ENCODE peak calls at places on chromosomes 6 and 20, in eight cellular contexts. One of them, this sample, is unnamed.

GRCh38 chr6:149884215-149884614 is 13.7 kb downstream of the RAET1E start:
- DNase-seq in substantia nigra: no peak
- DNase-seq in activated CD4-positive, alpha-beta T cell treated with anti-CD3 and anti-CD28 coated beads, Interleukin-2, amount 50 U/mL, for 48 hours: no peak
- DNase-seq in cardiac muscle cell: no peak
- DNase-seq in GM10248: no peak
- DNase-seq in OCI-LY7: no peak
- DNase-seq in activated naive CD8-positive, alpha-beta T cell treated with anti-CD3 and anti-CD28 coated beads, Interleukin-2, amount 50 U/mL, for 16 hours: no peak
- DNase-seq in choroid plexus epithelial cell: peak; percentile 65
- DNase-seq in this sample: no peak

GRCh38 chr6:31722173-31722572 is 627 bp upstream of the LY6G6C start:
- DNase-seq in substantia nigra: no peak
- DNase-seq in activated CD4-positive, alpha-beta T cell treated with anti-CD3 and anti-CD28 coated beads, Interleukin-2, amount 50 U/mL, for 48 hours: no peak
- DNase-seq in cardiac muscle cell: no peak
- DNase-seq in GM10248: no peak
- DNase-seq in OCI-LY7: no peak
- DNase-seq in activated naive CD8-positive, alpha-beta T cell treated with anti-CD3 and anti-CD28 coated beads, Interleukin-2, amount 50 U/mL, for 16 hours: no peak
- DNase-seq in choroid plexus epithelial cell: no peak
- DNase-seq in this sample: no peak

GRCh38 chr6:1903780-1904493 is 294.2 kb downstream of the FOXC1 start:
- DNase-seq in substantia nigra: no peak
- DNase-seq in activated CD4-positive, alpha-beta T cell treated with anti-CD3 and anti-CD28 coated beads, Interleukin-2, amount 50 U/mL, for 48 hours: no peak
- DNase-seq in cardiac muscle cell: no peak
- DNase-seq in GM10248: no peak
- DNase-seq in OCI-LY7: no peak
- DNase-seq in activated naive CD8-positive, alpha-beta T cell treated with anti-CD3 and anti-CD28 coated beads, Interleukin-2, amount 50 U/mL, for 16 hours: no peak
- DNase-seq in choroid plexus epithelial cell: no peak
- DNase-seq in this sample: no peak

GRCh38 chr6:32271427-32271826 is 47.6 kb upstream of the NOTCH4 start:
- DNase-seq in substantia nigra: no peak
- DNase-seq in activated CD4-positive, alpha-beta T cell treated with anti-CD3 and anti-CD28 coated beads, Interleukin-2, amount 50 U/mL, for 48 hours: no peak
- DNase-seq in cardiac muscle cell: no peak
- DNase-seq in GM10248: no peak
- DNase-seq in OCI-LY7: peak; percentile 94
- DNase-seq in activated naive CD8-positive, alpha-beta T cell treated with anti-CD3 and anti-CD28 coated beads, Interleukin-2, amount 50 U/mL, for 16 hours: no peak
- DNase-seq in choroid plexus epithelial cell: no peak
- DNase-seq in this sample: no peak

GRCh38 chr6:77133031-77133430 is 330.3 kb downstream of the HTR1B start:
- DNase-seq in substantia nigra: no peak
- DNase-seq in activated CD4-positive, alpha-beta T cell treated with anti-CD3 and anti-CD28 coated beads, Interleukin-2, amount 50 U/mL, for 48 hours: no peak
- DNase-seq in cardiac muscle cell: no peak
- DNase-seq in GM10248: no peak
- DNase-seq in OCI-LY7: no peak
- DNase-seq in activated naive CD8-positive, alpha-beta T cell treated with anti-CD3 and anti-CD28 coated beads, Interleukin-2, amount 50 U/mL, for 16 hours: no peak
- DNase-seq in choroid plexus epithelial cell: no peak
- DNase-seq in this sample: no peak

GRCh38 chr20:38893056-38893455 is 33.2 kb upstream of the FAM83D start:
- DNase-seq in substantia nigra: no peak
- DNase-seq in activated CD4-positive, alpha-beta T cell treated with anti-CD3 and anti-CD28 coated beads, Interleukin-2, amount 50 U/mL, for 48 hours: no peak
- DNase-seq in cardiac muscle cell: no peak
- DNase-seq in GM10248: no peak
- DNase-seq in OCI-LY7: peak; percentile 51
- DNase-seq in activated naive CD8-positive, alpha-beta T cell treated with anti-CD3 and anti-CD28 coated beads, Interleukin-2, amount 50 U/mL, for 16 hours: no peak
- DNase-seq in choroid plexus epithelial cell: no peak
- DNase-seq in this sample: no peak

GRCh38 chr20:676967-677366 is 1.4 kb upstream of the SCRT2 start:
- DNase-seq in substantia nigra: no peak
- DNase-seq in activated CD4-positive, alpha-beta T cell treated with anti-CD3 and anti-CD28 coated beads, Interleukin-2, amount 50 U/mL, for 48 hours: no peak
- DNase-seq in cardiac muscle cell: no peak
- DNase-seq in GM10248: no peak
- DNase-seq in OCI-LY7: no peak
- DNase-seq in activated naive CD8-positive, alpha-beta T cell treated with anti-CD3 and anti-CD28 coated beads, Interleukin-2, amount 50 U/mL, for 16 hours: no peak
- DNase-seq in choroid plexus epithelial cell: no peak
- DNase-seq in this sample: no peak

GRCh38 chr6:34490390-34491090 is 24.7 kb downstream of the PACSIN1 start:
- DNase-seq in substantia nigra: no peak
- DNase-seq in activated CD4-positive, alpha-beta T cell treated with anti-CD3 and anti-CD28 coated beads, Interleukin-2, amount 50 U/mL, for 48 hours: no peak
- DNase-seq in cardiac muscle cell: no peak
- DNase-seq in GM10248: no peak
- DNase-seq in OCI-LY7: no peak
- DNase-seq in activated naive CD8-positive, alpha-beta T cell treated with anti-CD3 and anti-CD28 coated beads, Interleukin-2, amount 50 U/mL, for 16 hours: no peak
- DNase-seq in choroid plexus epithelial cell: no peak
- DNase-seq in this sample: no peak

GRCh38 chr20:53142651-53143177 is 170.6 kb downstream of the TSHZ2 start:
- DNase-seq in substantia nigra: no peak
- DNase-seq in activated CD4-positive, alpha-beta T cell treated with anti-CD3 and anti-CD28 coated beads, Interleukin-2, amount 50 U/mL, for 48 hours: no peak
- DNase-seq in cardiac muscle cell: peak; percentile 85
- DNase-seq in GM10248: no peak
- DNase-seq in OCI-LY7: no peak
- DNase-seq in activated naive CD8-positive, alpha-beta T cell treated with anti-CD3 and anti-CD28 coated beads, Interleukin-2, amount 50 U/mL, for 16 hours: no peak
- DNase-seq in choroid plexus epithelial cell: no peak
- DNase-seq in this sample: no peak

GRCh38 chr20:24100370-24101011 is 111.9 kb upstream of the GGTLC1 start:
- DNase-seq in substantia nigra: peak; percentile 7
- DNase-seq in activated CD4-positive, alpha-beta T cell treated with anti-CD3 and anti-CD28 coated beads, Interleukin-2, amount 50 U/mL, for 48 hours: peak; percentile 55
- DNase-seq in cardiac muscle cell: peak; percentile 85
- DNase-seq in GM10248: no peak
- DNase-seq in OCI-LY7: peak; percentile 41
- DNase-seq in activated naive CD8-positive, alpha-beta T cell treated with anti-CD3 and anti-CD28 coated beads, Interleukin-2, amount 50 U/mL, for 16 hours: peak; percentile 2
- DNase-seq in choroid plexus epithelial cell: peak; percentile 87
- DNase-seq in this sample: no peak

GRCh38 chr20:61447950-61448349 is 195.9 kb downstream of the CDH4 start:
- DNase-seq in substantia nigra: no peak
- DNase-seq in activated CD4-positive, alpha-beta T cell treated with anti-CD3 and anti-CD28 coated beads, Interleukin-2, amount 50 U/mL, for 48 hours: no peak
- DNase-seq in cardiac muscle cell: no peak
- DNase-seq in GM10248: no peak
- DNase-seq in OCI-LY7: no peak
- DNase-seq in activated naive CD8-positive, alpha-beta T cell treated with anti-CD3 and anti-CD28 coated beads, Interleukin-2, amount 50 U/mL, for 16 hours: no peak
- DNase-seq in choroid plexus epithelial cell: no peak
- DNase-seq in this sample: no peak

GRCh38 chr6:133503330-133503729 is 262.2 kb downstream of the EYA4 start:
- DNase-seq in substantia nigra: no peak
- DNase-seq in activated CD4-positive, alpha-beta T cell treated with anti-CD3 and anti-CD28 coated beads, Interleukin-2, amount 50 U/mL, for 48 hours: no peak
- DNase-seq in cardiac muscle cell: no peak
- DNase-seq in GM10248: no peak
- DNase-seq in OCI-LY7: no peak
- DNase-seq in activated naive CD8-positive, alpha-beta T cell treated with anti-CD3 and anti-CD28 coated beads, Interleukin-2, amount 50 U/mL, for 16 hours: no peak
- DNase-seq in choroid plexus epithelial cell: peak; percentile 56
- DNase-seq in this sample: no peak

GRCh38 chr20:48928832-48929725 is 7.6 kb downstream of the ARFGEF2 start:
- DNase-seq in substantia nigra: no peak
- DNase-seq in activated CD4-positive, alpha-beta T cell treated with anti-CD3 and anti-CD28 coated beads, Interleukin-2, amount 50 U/mL, for 48 hours: no peak
- DNase-seq in cardiac muscle cell: no peak
- DNase-seq in GM10248: no peak
- DNase-seq in OCI-LY7: no peak
- DNase-seq in activated naive CD8-positive, alpha-beta T cell treated with anti-CD3 and anti-CD28 coated beads, Interleukin-2, amount 50 U/mL, for 16 hours: no peak
- DNase-seq in choroid plexus epithelial cell: peak; percentile 71
- DNase-seq in this sample: no peak

GRCh38 chr6:1622851-1623768 is 13.4 kb downstream of the FOXC1 start:
- DNase-seq in substantia nigra: no peak
- DNase-seq in activated CD4-positive, alpha-beta T cell treated with anti-CD3 and anti-CD28 coated beads, Interleukin-2, amount 50 U/mL, for 48 hours: no peak
- DNase-seq in cardiac muscle cell: no peak
- DNase-seq in GM10248: no peak
- DNase-seq in OCI-LY7: no peak
- DNase-seq in activated naive CD8-positive, alpha-beta T cell treated with anti-CD3 and anti-CD28 coated beads, Interleukin-2, amount 50 U/mL, for 16 hours: no peak
- DNase-seq in choroid plexus epithelial cell: no peak
- DNase-seq in this sample: no peak

GRCh38 chr20:59823860-59824259 is 109.6 kb downstream of the SYCP2 start:
- DNase-seq in substantia nigra: no peak
- DNase-seq in activated CD4-positive, alpha-beta T cell treated with anti-CD3 and anti-CD28 coated beads, Interleukin-2, amount 50 U/mL, for 48 hours: no peak
- DNase-seq in cardiac muscle cell: no peak
- DNase-seq in GM10248: no peak
- DNase-seq in OCI-LY7: no peak
- DNase-seq in activated naive CD8-positive, alpha-beta T cell treated with anti-CD3 and anti-CD28 coated beads, Interleukin-2, amount 50 U/mL, for 16 hours: no peak
- DNase-seq in choroid plexus epithelial cell: no peak
- DNase-seq in this sample: no peak

GRCh38 chr6:141483561-141484061 is 649.1 kb upstream of the GJE1 start:
- DNase-seq in substantia nigra: no peak
- DNase-seq in activated CD4-positive, alpha-beta T cell treated with anti-CD3 and anti-CD28 coated beads, Interleukin-2, amount 50 U/mL, for 48 hours: peak; percentile 42
- DNase-seq in cardiac muscle cell: no peak
- DNase-seq in GM10248: peak; percentile 45
- DNase-seq in OCI-LY7: peak; percentile 93
- DNase-seq in activated naive CD8-positive, alpha-beta T cell treated with anti-CD3 and anti-CD28 coated beads, Interleukin-2, amount 50 U/mL, for 16 hours: peak; percentile 22
- DNase-seq in choroid plexus epithelial cell: peak; percentile 95
- DNase-seq in this sample: no peak